ENCODE peak calls at places on chromosomes 1 and 21, in five cellular contexts. H is HepG2, Q is H1, Y is GM12878, C is K562. W is an unnamed sample.

GRCh38 chr1:163813251-163813650 is 491.5 kb downstream of the NUF2 start:
- DNase-seq in H (no peak), Q (no peak), Y (no peak), C (no peak), W (no peak)

GRCh38 chr1:161086457-161086856 is 2.9 kb downstream of the NECTIN4 start:
- DNase-seq in H (no peak), Q (no peak), Y (no peak), C (no peak), W (no peak)

GRCh38 chr1:86154581-86155060 is 2.0 kb downstream of the COL24A1 start:
- DNase-seq in H (no peak), Q (no peak), Y (no peak), C (no peak), W (peak; percentile 38)

GRCh38 chr1:121516279-121516967 is 331.6 kb downstream of the SRGAP2C start:
- DNase-seq in H (no peak), Q (no peak), Y (no peak), C (no peak), W (no peak)

GRCh38 chr1:88731475-88731874 is 47.4 kb downstream of the PKN2 start:
- DNase-seq in H (no peak), Q (no peak), Y (no peak), C (peak; percentile 9), W (no peak)

GRCh38 chr1:30872033-30872947 is 36.3 kb downstream of the SDC3 start:
- DNase-seq in H (no peak), Q (no peak), Y (no peak), C (peak; percentile 87), W (no peak)

GRCh38 chr1:202615501-202616354 is 94.5 kb downstream of the SYT2 start:
- DNase-seq in H (no peak), Q (no peak), Y (peak; percentile 70), C (no peak), W (no peak)

GRCh38 chr1:95503371-95504145 is 269.5 kb downstream of the RWDD3 start:
- DNase-seq in H (no peak), Q (no peak), Y (no peak), C (no peak), W (no peak)

GRCh38 chr1:241713316-241713715 is 61.2 kb downstream of the WDR64 start:
- DNase-seq in H (no peak), Q (no peak), Y (no peak), C (no peak), W (no peak)

GRCh38 chr1:216216304-216216703 is 206.9 kb downstream of the USH2A start:
- DNase-seq in H (no peak), Q (no peak), Y (no peak), C (no peak), W (no peak)

GRCh38 chr1:216224233-216224632 is 199.0 kb downstream of the USH2A start:
- DNase-seq in H (peak; percentile 20), Q (no peak), Y (no peak), C (no peak), W (no peak)

GRCh38 chr1:216223521-216223920 is 199.7 kb downstream of the USH2A start:
- DNase-seq in H (no peak), Q (no peak), Y (no peak), C (no peak), W (no peak)

GRCh38 chr1:216222302-216222701 is 200.9 kb downstream of the USH2A start:
- DNase-seq in H (no peak), Q (no peak), Y (no peak), C (no peak), W (no peak)

GRCh38 chr1:216221260-216221700 is 202.0 kb downstream of the USH2A start:
- DNase-seq in H (peak; percentile 61), Q (peak; percentile 31), Y (peak; percentile 27), C (peak; percentile 5), W (peak; percentile 41)
- TF ChIP-seq CREB1 in H (no peak), Q (no peak), Y (no peak), C (no peak), W (no peak)

GRCh38 chr1:20105856-20106255 is 13.5 kb downstream of the PLA2G2D start:
- DNase-seq in H (no peak), Q (no peak), Y (no peak), C (no peak), W (no peak)

GRCh38 chr1:20109223-20109856 is 10.0 kb downstream of the PLA2G2D start:
- DNase-seq in H (no peak), Q (no peak), Y (no peak), C (peak; percentile 25), W (no peak)

GRCh38 chr1:20107351-20107750 is 12.0 kb downstream of the PLA2G2D start:
- DNase-seq in H (no peak), Q (no peak), Y (no peak), C (no peak), W (no peak)

GRCh38 chr1:20108724-20109123 is 10.6 kb downstream of the PLA2G2D start:
- DNase-seq in H (no peak), Q (no peak), Y (no peak), C (no peak), W (no peak)

DNA sequence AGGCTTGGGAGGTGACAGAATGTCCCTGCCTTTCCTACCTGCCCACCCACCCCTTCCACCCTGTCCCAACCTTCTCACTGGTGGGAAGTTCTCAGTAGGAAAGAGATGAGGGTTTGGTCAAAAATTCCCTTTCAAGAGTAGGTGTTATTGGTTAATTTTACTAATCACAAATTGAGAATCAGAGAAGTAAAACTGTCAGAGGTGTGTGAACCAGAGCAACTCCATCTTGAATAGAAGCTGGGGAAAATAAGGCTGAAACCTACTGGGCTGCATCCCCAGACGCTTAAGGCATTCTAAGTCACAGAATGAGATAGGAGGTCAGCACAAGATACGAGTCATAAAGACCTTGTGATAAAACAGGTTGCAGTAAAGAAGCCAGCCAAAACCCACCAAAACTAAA is 11.6 kb downstream of the PLA2G2D start:
- DNase-seq in H (no peak), Q (no peak), Y (no peak), C (no peak), W (no peak)
- TF ChIP-seq USF2 in H (no peak), Q (no peak), Y (no peak), C (no peak), W (no peak)

GRCh38 chr21:45105906-45106485 is 31.6 kb downstream of the ADARB1 start:
- DNase-seq in H (no peak), Q (no peak), Y (no peak), C (no peak), W (no peak)
- TF ChIP-seq CREB1 in H (no peak), Q (no peak), Y (no peak), C (no peak), W (no peak)

DNA sequence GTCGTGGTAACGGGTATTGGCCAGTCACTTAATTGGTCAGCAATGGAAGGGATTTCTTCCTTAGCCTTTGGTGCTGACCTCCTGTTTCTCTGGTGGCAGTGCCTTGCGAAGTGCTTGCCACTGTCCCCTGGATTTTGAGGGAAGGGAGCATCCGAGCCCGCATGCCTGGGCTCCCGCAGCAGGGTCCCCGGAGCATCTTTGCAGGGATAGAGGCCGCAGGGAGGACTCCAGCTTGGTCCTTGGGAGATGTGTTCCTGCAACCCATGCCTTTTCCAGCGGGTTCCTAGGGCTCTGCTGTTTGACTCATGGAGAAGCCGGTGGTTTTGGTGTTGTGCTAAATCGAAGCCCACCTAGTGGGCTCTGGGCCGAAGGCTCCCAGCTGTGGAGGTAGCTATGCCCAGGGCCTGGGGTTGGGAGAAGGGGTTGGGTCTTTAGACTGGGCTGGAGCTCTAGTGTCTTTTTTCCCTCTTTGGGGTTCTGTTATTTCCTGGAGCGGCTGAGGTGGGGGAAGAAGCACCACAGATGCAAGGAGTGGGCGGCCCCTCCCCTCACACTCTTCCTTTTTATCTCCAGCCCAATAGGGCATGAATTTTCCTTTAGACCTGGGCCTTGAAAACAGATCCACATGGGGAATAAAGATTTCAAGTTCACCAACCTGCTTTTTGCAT is 39.0 kb downstream of the PIK3CD start:
- DNase-seq in H (no peak), Q (no peak), Y (no peak), C (no peak), W (no peak)
- TF ChIP-seq USF2 in H (no peak), Q (no peak), Y (no peak), C (no peak), W (no peak)

GRCh38 chr1:7299994-7300393 is 471.1 kb upstream of the VAMP3 start:
- DNase-seq in H (no peak), Q (no peak), Y (no peak), C (no peak), W (no peak)

GRCh38 chr1:7298145-7298544 is 473.0 kb upstream of the VAMP3 start:
- DNase-seq in H (no peak), Q (peak; percentile 33), Y (no peak), C (no peak), W (peak; percentile 37)

GRCh38 chr1:7299329-7299799 is 471.7 kb upstream of the VAMP3 start:
- DNase-seq in H (no peak), Q (peak; percentile 46), Y (no peak), C (no peak), W (no peak)

GRCh38 chr1:7296968-7297367 is 474.1 kb upstream of the VAMP3 start:
- DNase-seq in H (no peak), Q (no peak), Y (no peak), C (no peak), W (no peak)

GRCh38 chr1:7298749-7299151 is 472.3 kb upstream of the VAMP3 start:
- DNase-seq in H (no peak), Q (no peak), Y (no peak), C (no peak), W (no peak)
- TF ChIP-seq CREB1 in H (no peak), Q (no peak), Y (no peak), C (no peak), W (no peak)